ENCODE peak calls at places on chromosome 19, in six cellular contexts. R is mucosa of descending colon, O is cardiac fibroblast, Q is transverse colon, I is BE2C, B is foreskin fibroblast. A is an unnamed sample.

GRCh38 chr19:6613711-6614110 is 22.8 kb upstream of the CD70 start:
- DNase-seq in O (peak; percentile 75), B (no peak), I (no peak), R (no peak), Q (no peak), A (no peak)

GRCh38 chr19:6372594-6373095 is at the start of gene ALKBH7:
- DNase-seq in B (peak; percentile 100), I (peak; percentile 99), Q (peak; percentile 99), R (peak; percentile 94), O (peak; percentile 100), A (peak; percentile 99)

GRCh38 chr19:18425515-18426415 is 6.6 kb downstream of the SSBP4 start:
- DNase-seq in O (peak; percentile 74), Q (peak; percentile 55), B (peak; percentile 90), R (peak; percentile 46), I (peak; percentile 12), A (no peak)

GRCh38 chr19:38719761-38720558 is 24.3 kb downstream of the CAPN12 start:
- DNase-seq in B (no peak), R (no peak), O (no peak), I (no peak), Q (no peak), A (no peak)

GRCh38 chr19:16627194-16627927 is 643 bp downstream of the MED26 start:
- DNase-seq in Q (peak; percentile 24), B (peak; percentile 25), R (no peak), I (no peak), O (peak; percentile 18), A (no peak)

GRCh38 chr19:54203151-54203611 is 2.5 kb downstream of the RPS9 start:
- DNase-seq in O (no peak), R (no peak), Q (no peak), I (no peak), B (no peak), A (no peak)

GRCh38 chr19:10289836-10290438 is at the start of gene ICAM5:
- DNase-seq in I (no peak), R (no peak), Q (peak; percentile 13), B (peak; percentile 58), O (no peak), A (no peak)

GRCh38 chr19:39199025-39199424 is 2.3 kb downstream of the NCCRP1 start:
- DNase-seq in R (no peak), I (peak; percentile 59), O (peak; percentile 52), B (peak; percentile 89), Q (no peak), A (no peak)

GRCh38 chr19:48997972-48998371 is 4.3 kb downstream of the RUVBL2 start:
- DNase-seq in I (peak; percentile 87), Q (peak; percentile 62), R (peak; percentile 57), B (peak; percentile 64), O (peak; percentile 76), A (no peak)

GRCh38 chr19:19321143-19321577 is 531 bp downstream of the MAU2 start:
- DNase-seq in I (no peak), Q (peak; percentile 19), O (no peak), B (peak; percentile 37), R (no peak), A (no peak)

GRCh38 chr19:4647676-4648644 is 8.6 kb downstream of the TNFAIP8L1 start:
- DNase-seq in B (no peak), Q (no peak), R (no peak), O (peak; percentile 93), I (peak; percentile 34), A (no peak)

GRCh38 chr19:33241530-33242101 is 16.0 kb upstream of the SLC7A10 start:
- DNase-seq in B (peak; percentile 32), R (peak; percentile 53), I (no peak), Q (peak; percentile 33), O (no peak), A (no peak)

GRCh38 chr19:6185093-6185824 is 49.8 kb downstream of the ACSBG2 start:
- DNase-seq in B (no peak), I (no peak), Q (no peak), O (no peak), R (no peak), A (no peak)

GRCh38 chr19:19405919-19406877 is 723 bp downstream of the GATAD2A start:
- DNase-seq in R (peak; percentile 77), O (peak; percentile 64), I (peak; percentile 67), Q (peak; percentile 57), B (peak; percentile 74), A (no peak)

GRCh38 chr19:33005440-33005839 is 33.4 kb downstream of the FAAP24 start:
- DNase-seq in B (no peak), Q (no peak), R (no peak), I (no peak), O (no peak), A (no peak)

GRCh38 chr19:11268783-11269267 is 6.5 kb upstream of the DOCK6 start:
- DNase-seq in Q (peak; percentile 30), B (peak; percentile 94), R (no peak), O (peak; percentile 97), I (peak; percentile 28), A (no peak)

GRCh38 chr19:17720487-17720839 is 1.2 kb downstream of the MAP1S start:
- DNase-seq in O (no peak), I (no peak), B (peak; percentile 35), Q (no peak), R (no peak), A (no peak)

GRCh38 chr19:13334801-13335481 is 171.3 kb downstream of the CACNA1A start:
- DNase-seq in I (no peak), B (no peak), R (no peak), O (no peak), Q (no peak), A (no peak)

GRCh38 chr19:11581740-11582139 is 4.3 kb upstream of the ACP5 start:
- DNase-seq in O (peak; percentile 28), B (peak; percentile 40), Q (peak; percentile 25), R (no peak), I (no peak), A (no peak)

GRCh38 chr19:556611-557382 is 12.9 kb downstream of the GZMM start:
- DNase-seq in R (peak; percentile 62), Q (no peak), B (no peak), O (no peak), I (no peak), A (no peak)

GRCh38 chr19:16379521-16380313 is 55.1 kb downstream of the KLF2 start:
- DNase-seq in I (no peak), Q (no peak), R (peak; percentile 18), O (no peak), B (no peak), A (no peak)

GRCh38 chr19:42515241-42515832 is 12.9 kb downstream of the CEACAM1 start:
- DNase-seq in I (no peak), Q (no peak), R (no peak), B (no peak), O (no peak), A (no peak)

DNA sequence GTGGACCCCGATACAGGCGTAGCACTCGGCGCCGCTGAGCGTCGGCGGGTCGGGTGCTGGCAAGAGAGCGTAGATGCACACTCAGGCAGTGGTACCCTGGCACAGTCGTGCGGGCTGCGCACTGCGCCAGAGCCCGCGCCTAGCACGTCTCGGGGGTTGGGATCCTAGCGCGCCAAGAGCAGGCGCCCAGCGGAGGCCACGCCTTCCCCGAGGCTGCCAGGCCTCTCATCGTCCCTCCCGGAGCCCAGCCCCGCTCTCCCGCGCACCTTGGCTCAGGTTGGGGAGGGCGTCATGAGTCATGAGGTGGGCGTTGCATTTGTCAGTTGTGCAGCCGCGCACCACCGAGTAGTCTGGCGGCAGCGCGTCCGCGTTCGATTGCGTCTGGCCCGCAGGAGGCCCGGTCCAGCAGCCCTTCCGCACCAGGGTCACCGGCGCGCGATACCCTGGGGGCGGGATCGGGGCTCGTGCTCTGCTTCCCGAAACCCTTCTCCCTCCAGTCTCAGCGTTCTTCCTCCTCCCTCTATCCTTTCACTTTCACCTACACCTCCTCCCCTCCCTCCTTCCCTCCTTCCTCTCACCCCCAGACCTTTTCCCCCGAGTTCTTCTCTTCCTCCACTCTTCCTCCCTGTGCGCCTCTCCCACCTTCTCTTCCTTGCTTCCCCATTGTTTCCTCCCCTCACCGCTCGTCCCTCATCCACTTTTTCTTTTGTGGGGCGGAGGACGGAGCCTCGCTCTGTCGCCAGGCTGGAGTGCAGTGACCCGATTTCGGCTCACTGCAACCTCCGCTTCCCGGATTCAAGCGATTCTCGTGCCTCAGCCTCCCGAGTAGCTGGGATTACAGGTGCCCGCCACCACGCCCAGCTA is 3.5 kb downstream of the LYPD5 start:
- DNase-seq in O (no peak), B (peak; percentile 40), I (no peak), Q (peak; percentile 69), R (peak; percentile 83), A (no peak)
- H3K4me3 ChIP-seq in O (peak overlapping the region; percentile 53), B (peak overlapping the region; percentile 55), I (peak overlapping the region; percentile 23), Q (peak overlapping the region; percentile 24), R (no peak overlapping the region), A (peak overlapping the region; percentile 61)

GRCh38 chr19:51799311-51799997 is 4.5 kb downstream of the FPR3 start:
- DNase-seq in O (peak; percentile 98), B (peak; percentile 94), R (peak; percentile 41), Q (peak; percentile 58), I (peak; percentile 52), A (peak; percentile 87)
- TF ChIP-seq CTCF in O (no peak), B (no peak), R (no peak), Q (no peak), I (no peak), A (no peak)

GRCh38 chr19:46453661-46454060 is 17.7 kb downstream of the PNMA8A start:
- DNase-seq in Q (no peak), R (no peak), O (no peak), I (no peak), B (no peak), A (no peak)

GRCh38 chr19:46454244-46454643 is 17.1 kb downstream of the PNMA8A start:
- DNase-seq in I (no peak), Q (no peak), R (no peak), O (no peak), B (no peak), A (no peak)

GRCh38 chr19:46448601-46449000 is 19.9 kb upstream of the PNMA8C start:
- DNase-seq in I (no peak), B (no peak), R (no peak), Q (no peak), O (no peak), A (no peak)

GRCh38 chr19:46447824-46448223 is 19.1 kb upstream of the PNMA8C start:
- DNase-seq in O (no peak), I (no peak), R (no peak), B (no peak), Q (no peak), A (no peak)

DNA sequence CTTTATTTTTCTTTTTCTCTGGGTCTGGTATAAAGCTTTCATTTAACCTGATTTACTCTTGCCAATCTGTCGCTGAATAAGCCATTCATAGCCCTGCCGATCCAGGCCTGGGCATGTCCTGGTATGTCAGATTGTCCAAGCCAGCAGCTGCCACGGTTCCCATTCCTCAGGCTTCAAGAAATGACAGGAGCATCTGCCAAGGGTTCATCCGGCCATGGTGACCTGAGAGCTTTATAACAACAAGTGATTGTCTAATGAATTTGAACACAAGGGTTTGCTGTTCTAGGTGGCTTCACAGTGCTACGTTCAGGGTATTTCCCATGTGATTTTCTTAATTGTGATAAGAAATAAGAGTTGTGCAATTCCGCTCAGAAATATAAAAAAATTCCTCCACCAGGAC is 20.0 kb downstream of the PNMA8A start:
- DNase-seq in O (no peak), Q (no peak), R (no peak), B (no peak), I (no peak), A (no peak)
- H3K4me3 ChIP-seq in O (no peak overlapping the region), Q (no peak overlapping the region), R (no peak overlapping the region), B (no peak overlapping the region), I (no peak overlapping the region), A (no peak overlapping the region)

DNA sequence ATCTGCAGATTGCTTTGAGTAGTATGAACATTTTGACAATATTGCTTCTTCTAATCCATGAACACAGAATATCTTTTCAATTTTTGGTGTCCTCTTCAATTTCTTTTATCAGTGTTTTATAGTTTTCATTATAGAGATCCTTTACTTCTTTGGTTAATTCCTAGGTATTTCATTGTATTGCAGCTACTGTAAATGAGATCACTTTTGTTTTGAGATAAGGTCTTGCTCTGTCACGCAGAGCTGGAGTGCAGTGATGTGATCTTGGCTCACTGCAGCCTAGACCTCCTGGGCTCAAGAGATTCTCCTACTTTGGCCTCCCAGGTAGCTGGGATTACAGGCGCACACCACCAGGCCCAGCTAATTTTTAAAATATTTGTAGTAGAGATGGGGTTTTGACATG is 9.8 kb downstream of the CYP2A7 start:
- DNase-seq in O (no peak), Q (no peak), B (no peak), R (no peak), I (no peak), A (no peak)
- TF ChIP-seq CTCF in O (no peak), Q (no peak), B (no peak), R (no peak), I (no peak), A (no peak)